ENCODE peak calls at places on chromosome 13, in eight cellular contexts. U is stimulated activated CD4-positive, alpha-beta T cell treated with anti-CD3 and anti-CD28 coated beads, TNF-alpha, amount 100 ng/mL, for 24 hours; Q is activated CD4-positive, alpha-beta T cell treated with anti-CD3 and anti-CD28 coated beads for 48 hours; X is AML-193; M is left cardiac atrium; B is astrocyte of the hippocampus; Z is astrocyte of the spinal cord; Y is NCI-H345. D is an unnamed sample.

GRCh38 chr13:20311022-20311421 is 78.9 kb upstream of the GJB6 start:
- DNase-seq in X (no peak), Y (no peak), M (no peak), U (no peak), Q (no peak), B (no peak), Z (no peak), D (no peak)

GRCh38 chr13:51425410-51426042 is 27.3 kb downstream of the INTS6 start:
- DNase-seq in B (peak; percentile 26), Z (peak; percentile 36), X (no peak), M (no peak), Y (no peak), Q (no peak), U (no peak), D (no peak)

GRCh38 chr13:77697208-77698103 is at the start of gene SLAIN1:
- DNase-seq in M (peak; percentile 88), Q (peak; percentile 84), X (no peak), B (peak; percentile 93), Y (peak; percentile 93), Z (peak; percentile 70), U (peak; percentile 64), D (no peak)

GRCh38 chr13:36919206-36919832 is 719 bp downstream of the SMAD9 start:
- DNase-seq in X (no peak), Z (no peak), Y (peak; percentile 64), M (peak; percentile 74), Q (peak; percentile 8), U (no peak), B (peak; percentile 83), D (peak; percentile 37)

GRCh38 chr13:35518337-35518736 is 41.8 kb upstream of the MAB21L1 start:
- DNase-seq in B (no peak), Q (no peak), X (no peak), U (no peak), M (no peak), Y (no peak), Z (peak; percentile 17), D (peak; percentile 47)

GRCh38 chr13:84962141-84962750 is 837.0 kb downstream of the SLITRK6 start:
- DNase-seq in Z (no peak), U (no peak), Y (no peak), X (no peak), M (no peak), Q (no peak), B (no peak), D (no peak)

GRCh38 chr13:29428310-29428991 is 167.0 kb downstream of the SLC7A1 start:
- DNase-seq in Q (peak; percentile 4), X (no peak), M (peak; percentile 40), U (no peak), B (peak; percentile 35), Z (no peak), Y (peak; percentile 19), D (no peak)

GRCh38 chr13:19845758-19846157 is 17.7 kb downstream of the ZMYM5 start:
- DNase-seq in Z (peak; percentile 97), X (no peak), U (no peak), Q (peak; percentile 31), B (peak; percentile 92), Y (no peak), M (no peak), D (peak; percentile 94)

GRCh38 chr13:33543631-33544030 is 258.1 kb upstream of the STARD13 start:
- DNase-seq in Y (peak; percentile 30), B (peak; percentile 10), Q (no peak), M (no peak), X (peak; percentile 25), Z (no peak), U (no peak), D (no peak)

GRCh38 chr13:40103864-40104263 is 448.4 kb downstream of the COG6 start:
- DNase-seq in B (no peak), U (no peak), Y (no peak), Z (no peak), X (no peak), M (no peak), Q (no peak), D (no peak)

GRCh38 chr13:30743319-30744055 is 8.1 kb downstream of the ALOX5AP start:
- DNase-seq in B (peak; percentile 96), Y (no peak), Q (no peak), X (peak; percentile 41), Z (peak; percentile 99), U (no peak), M (peak; percentile 42), D (peak; percentile 98)

GRCh38 chr13:105817011-105817410 is 718.5 kb downstream of the EFNB2 start:
- DNase-seq in B (peak; percentile 3), M (no peak), U (no peak), Q (no peak), Y (no peak), Z (no peak), X (no peak), D (no peak)

GRCh38 chr13:79405501-79405830 is 589 bp downstream of the RBM26 start:
- DNase-seq in Y (no peak), U (no peak), X (no peak), Q (no peak), M (peak; percentile 31), B (no peak), Z (no peak), D (no peak)

GRCh38 chr13:20191902-20192469 is 752 bp downstream of the GJB2 start:
- DNase-seq in Z (peak; percentile 11), Y (no peak), M (no peak), B (peak; percentile 38), Q (peak; percentile 34), X (no peak), U (no peak), D (peak; percentile 16)

D was measured in HT1080.